ENCODE peak calls at places on chromosomes 11 and 22, in five cellular contexts. K, I, H, X and R are unnamed samples.

GRCh38 chr11:44977493-44977984 is 26.9 kb upstream of the TP53I11 start:
- ATAC-seq in K (peak), I (no peak), H (peak), X (peak), R (peak)

GRCh38 chr11:111455291-111456085 is 56.7 kb downstream of the BTG4 start:
- ATAC-seq in K (no peak), I (no peak), H (no peak), X (no peak), R (no peak)

GRCh38 chr11:68354181-68354872 is 41.9 kb downstream of the LRP5 start:
- ATAC-seq in K (no peak), I (no peak), H (peak), X (peak), R (no peak)

GRCh38 chr11:65871811-65872548 is 620 bp downstream of the EFEMP2 start:
- ATAC-seq in K (no peak), I (no peak), H (peak), X (peak), R (no peak)

GRCh38 chr11:65606876-65607613 is 7.0 kb downstream of the MAP3K11 start:
- ATAC-seq in K (peak), I (no peak), H (peak), X (peak), R (peak)

GRCh38 chr11:70833011-70833410 is 419.4 kb downstream of the SHANK2 start:
- ATAC-seq in K (no peak), I (no peak), H (no peak), X (no peak), R (no peak)

GRCh38 chr11:46669606-46670243 is 30.7 kb downstream of the ARHGAP1 start:
- ATAC-seq in K (no peak), I (no peak), H (no peak), X (no peak), R (no peak)

GRCh38 chr11:94305146-94305545 is 766 bp downstream of the IZUMO1R start:
- ATAC-seq in K (no peak), I (no peak), H (no peak), X (no peak), R (no peak)

GRCh38 chr11:70061734-70062133 is 16.4 kb upstream of the ANO1 start:
- ATAC-seq in K (no peak), I (no peak), H (no peak), X (no peak), R (no peak)

GRCh38 chr22:48772286-48772907 is 1055.3 kb downstream of the BRD1 start:
- ATAC-seq in K (no peak), I (no peak), H (no peak), X (no peak), R (no peak)

GRCh38 chr11:31509017-31509411 is 408 bp downstream of the IMMP1L start:
- ATAC-seq in K (peak), I (peak), H (no peak), X (no peak), R (peak)

GRCh38 chr11:818396-819128 is at the start of gene PNPLA2:
- ATAC-seq in K (no peak), I (no peak), H (peak), X (peak), R (no peak)

GRCh38 chr11:9210224-9210921 is 54.8 kb downstream of the DENND5A start:
- ATAC-seq in K (no peak), I (no peak), H (no peak), X (no peak), R (peak)

GRCh38 chr22:50027639-50028537 is 15.3 kb upstream of the IL17REL start:
- ATAC-seq in K (peak), I (no peak), H (peak), X (no peak), R (peak)

GRCh38 chr11:67648796-67649613 is 1.5 kb downstream of the ACY3 start:
- ATAC-seq in K (no peak), I (no peak), H (no peak), X (no peak), R (no peak)

GRCh38 chr22:49667236-49667635 is 160.4 kb downstream of the BRD1 start:
- ATAC-seq in K (no peak), I (no peak), H (no peak), X (no peak), R (no peak)

GRCh38 chr11:104946907-104947306 is 21.5 kb downstream of the CASP4 start:
- ATAC-seq in K (peak), I (peak), H (peak), X (no peak), R (peak)

GRCh38 chr11:21567628-21568290 is 625.1 kb upstream of the ANO5 start:
- ATAC-seq in K (no peak), I (no peak), H (no peak), X (no peak), R (no peak)

GRCh38 chr11:46458491-46458890 is 66.9 kb upstream of the CHRM4 start:
- ATAC-seq in K (no peak), I (no peak), H (no peak), X (no peak), R (no peak)

GRCh38 chr11:47354913-47355282 is 2.4 kb upstream of the MYBPC3 start:
- ATAC-seq in K (no peak), I (no peak), H (peak), X (peak), R (no peak)

GRCh38 chr22:31151872-31152271 is 8.1 kb upstream of the RNF185 start:
- ATAC-seq in K (no peak), I (no peak), H (no peak), X (no peak), R (no peak)

GRCh38 chr11:70826541-70826943 is 425.8 kb downstream of the SHANK2 start:
- ATAC-seq in K (no peak), I (no peak), H (no peak), X (peak), R (no peak)